ENCODE peak calls at places on chromosomes 16 and 17, in four cellular contexts. One of them, this sample, is unnamed. For H3K36me3, the result is how much of the 10 kb centered on the place peaks cover.

GRCh38 chr17:67737145-67737544 is 19.4 kb downstream of the NOL11 start:
- DNase-seq in neural progenitor cell: no peak
- DNase-seq in psoas muscle: no peak
- DNase-seq in bronchial epithelial cell: no peak
- DNase-seq in this sample: no peak

GRCh38 chr17:7912927-7913524 is 3.1 kb downstream of the RNF227 start:
- DNase-seq in neural progenitor cell: peak
- DNase-seq in psoas muscle: no peak
- DNase-seq in bronchial epithelial cell: peak
- DNase-seq in this sample: peak

GRCh38 chr17:72199256-72199655 is 78.4 kb downstream of the SOX9 start:
- DNase-seq in neural progenitor cell: no peak
- DNase-seq in psoas muscle: no peak
- DNase-seq in bronchial epithelial cell: no peak
- DNase-seq in this sample: no peak

GRCh38 chr17:19237389-19238166 is 412 bp downstream of the EPN2 start:
- DNase-seq in neural progenitor cell: peak
- DNase-seq in psoas muscle: peak
- DNase-seq in bronchial epithelial cell: peak
- DNase-seq in this sample: peak

GRCh38 chr17:44084131-44084538 is 13.6 kb downstream of the G6PC3 start:
- DNase-seq in neural progenitor cell: peak
- DNase-seq in psoas muscle: no peak
- DNase-seq in bronchial epithelial cell: no peak
- DNase-seq in this sample: peak

GRCh38 chr16:14454391-14454790 is 175.7 kb downstream of the PARN start:
- DNase-seq in neural progenitor cell: no peak
- DNase-seq in psoas muscle: no peak
- DNase-seq in bronchial epithelial cell: no peak
- DNase-seq in this sample: no peak

GRCh38 chr16:14511798-14512131 is 118.3 kb downstream of the PARN start:
- DNase-seq in neural progenitor cell: no peak
- DNase-seq in psoas muscle: no peak
- DNase-seq in bronchial epithelial cell: peak
- DNase-seq in this sample: no peak

GRCh38 chr16:48864055-48864454 is 254.1 kb upstream of the N4BP1 start:
- DNase-seq in neural progenitor cell: no peak
- DNase-seq in psoas muscle: no peak
- DNase-seq in bronchial epithelial cell: no peak
- DNase-seq in this sample: peak

GRCh38 chr17:80198144-80198661 is 21.9 kb downstream of the SGSH start:
- DNase-seq in neural progenitor cell: no peak
- DNase-seq in psoas muscle: no peak
- DNase-seq in bronchial epithelial cell: no peak
- DNase-seq in this sample: peak

GRCh38 chr17:8150194-8151119 is 1.7 kb downstream of the PER1 start:
- DNase-seq in neural progenitor cell: no peak
- DNase-seq in psoas muscle: no peak
- DNase-seq in bronchial epithelial cell: no peak
- DNase-seq in this sample: peak

GRCh38 chr17:66302761-66303626 is 581 bp downstream of the PRKCA start:
- DNase-seq in neural progenitor cell: peak
- DNase-seq in psoas muscle: peak
- DNase-seq in bronchial epithelial cell: peak
- DNase-seq in this sample: peak

GRCh38 chr17:47278561-47278960 is 24.9 kb downstream of the ITGB3 start:
- DNase-seq in neural progenitor cell: no peak
- DNase-seq in psoas muscle: no peak
- DNase-seq in bronchial epithelial cell: no peak
- DNase-seq in this sample: no peak

GRCh38 chr17:77473615-77474226 is 333.0 kb downstream of the SEC14L1 start:
- DNase-seq in neural progenitor cell: no peak
- DNase-seq in psoas muscle: no peak
- DNase-seq in bronchial epithelial cell: peak
- DNase-seq in this sample: no peak

GRCh38 chr17:78281249-78281865 is 49.9 kb downstream of the TMEM235 start:
- DNase-seq in neural progenitor cell: no peak
- DNase-seq in psoas muscle: no peak
- DNase-seq in bronchial epithelial cell: no peak
- DNase-seq in this sample: no peak

GRCh38 chr17:50607522-50607921 is 27.2 kb upstream of the ABCC3 start:
- DNase-seq in neural progenitor cell: no peak
- DNase-seq in psoas muscle: no peak
- DNase-seq in bronchial epithelial cell: no peak
- DNase-seq in this sample: no peak

GRCh38 chr17:28599311-28600184 is 723 bp upstream of the SPAG5 start:
- DNase-seq in neural progenitor cell: no peak
- DNase-seq in psoas muscle: peak
- DNase-seq in bronchial epithelial cell: peak
- DNase-seq in this sample: peak

GRCh38 chr17:29042679-29043538 is at the start of gene PIPOX:
- DNase-seq in neural progenitor cell: peak
- DNase-seq in psoas muscle: no peak
- DNase-seq in bronchial epithelial cell: peak
- DNase-seq in this sample: peak

GRCh38 chr16:16025214-16025968 is 76.0 kb downstream of the ABCC1 start:
- DNase-seq in neural progenitor cell: peak
- DNase-seq in psoas muscle: no peak
- DNase-seq in bronchial epithelial cell: peak
- DNase-seq in this sample: no peak

GRCh38 chr16:47142469-47143328 is 1.0 kb downstream of the NETO2 start:
- DNase-seq in neural progenitor cell: peak
- DNase-seq in psoas muscle: peak
- DNase-seq in bronchial epithelial cell: peak
- DNase-seq in this sample: peak

GRCh38 chr16:30698816-30699614 is at the start of gene SRCAP:
- DNase-seq in neural progenitor cell: peak
- DNase-seq in psoas muscle: peak
- DNase-seq in bronchial epithelial cell: peak
- DNase-seq in this sample: peak

GRCh38 chr17:9729034-9729650 is 62.2 kb downstream of the DHRS7C start:
- DNase-seq in neural progenitor cell: peak
- DNase-seq in psoas muscle: no peak
- DNase-seq in bronchial epithelial cell: peak
- DNase-seq in this sample: peak

GRCh38 chr17:42378597-42379594 is 9.3 kb downstream of the STAT3 start:
- DNase-seq in neural progenitor cell: no peak
- DNase-seq in psoas muscle: no peak
- DNase-seq in bronchial epithelial cell: peak
- DNase-seq in this sample: no peak

GRCh38 chr17:45883063-45883462 is 11.3 kb upstream of the MAPT start:
- DNase-seq in neural progenitor cell: no peak
- DNase-seq in psoas muscle: peak
- DNase-seq in bronchial epithelial cell: no peak
- DNase-seq in this sample: no peak

DNA sequence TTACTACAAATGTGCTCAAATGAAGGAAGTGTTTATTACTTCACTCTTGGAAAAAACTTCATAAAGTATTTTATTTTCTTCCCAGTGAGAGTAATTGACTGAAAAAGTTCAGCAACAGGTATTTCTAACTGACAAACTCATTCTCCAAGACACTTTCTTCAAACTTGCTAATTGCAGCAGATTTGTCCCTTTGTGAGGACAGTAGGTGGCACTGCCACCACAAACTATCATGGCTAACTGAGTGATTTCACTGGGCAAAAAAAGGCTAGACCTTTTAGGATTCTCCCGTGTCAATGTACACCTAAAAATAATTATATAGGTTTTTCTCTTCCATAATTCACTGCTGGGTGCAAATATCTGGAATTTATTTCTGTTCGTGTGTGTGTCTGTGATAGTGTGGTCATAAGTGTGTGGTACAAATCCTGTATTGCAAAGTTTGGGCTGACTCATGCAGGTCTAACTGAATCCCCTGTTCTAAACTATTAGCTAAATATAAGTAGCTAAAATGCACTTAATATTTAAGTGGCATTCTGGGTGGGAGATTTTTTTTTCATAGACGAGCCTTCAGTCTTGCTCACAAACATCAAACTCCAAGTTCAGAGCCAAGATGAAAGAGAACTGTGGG is 3.9 kb downstream of the HS3ST3A1 start:
- DNase-seq in neural progenitor cell: peak
- DNase-seq in psoas muscle: no peak
- DNase-seq in bronchial epithelial cell: peak
- DNase-seq in this sample: peak
- H3K4me3 ChIP-seq in neural progenitor cell: no peak
- H3K4me3 ChIP-seq in psoas muscle: no peak
- H3K4me3 ChIP-seq in bronchial epithelial cell: no peak
- H3K4me3 ChIP-seq in this sample: no peak

DNA sequence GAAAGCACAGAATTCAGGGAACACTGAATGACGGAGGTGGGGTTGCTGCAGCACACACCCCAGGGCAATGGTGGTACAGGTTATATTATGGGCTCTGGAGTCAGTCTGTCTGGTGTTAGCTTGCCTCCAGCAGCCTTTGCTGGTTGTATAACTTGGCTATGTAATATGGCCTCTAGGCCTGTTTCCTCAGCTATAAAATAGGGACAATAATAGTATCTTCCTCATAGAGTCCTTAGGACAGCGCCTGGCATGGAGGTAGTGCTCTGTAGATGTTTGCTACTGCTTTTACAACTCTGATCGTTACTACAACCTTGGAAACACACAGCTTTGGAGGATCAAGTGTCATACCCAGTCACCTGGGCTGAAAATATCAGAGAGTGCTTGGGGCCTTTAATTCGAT is 31.5 kb downstream of the GTF3C1 start:
- DNase-seq in neural progenitor cell: no peak
- DNase-seq in psoas muscle: no peak
- DNase-seq in bronchial epithelial cell: no peak
- DNase-seq in this sample: no peak
- H3K36me3 ChIP-seq in neural progenitor cell: under half
- H3K36me3 ChIP-seq in psoas muscle: under half
- H3K36me3 ChIP-seq in bronchial epithelial cell: under half
- H3K36me3 ChIP-seq in this sample: under half

GRCh38 chr16:25052530-25052929 is 37.4 kb upstream of the ARHGAP17 start:
- DNase-seq in neural progenitor cell: no peak
- DNase-seq in psoas muscle: no peak
- DNase-seq in bronchial epithelial cell: peak
- DNase-seq in this sample: no peak
- H3K4me3 ChIP-seq in neural progenitor cell: no peak
- H3K4me3 ChIP-seq in psoas muscle: peak
- H3K4me3 ChIP-seq in bronchial epithelial cell: no peak
- H3K4me3 ChIP-seq in this sample: no peak

DNA sequence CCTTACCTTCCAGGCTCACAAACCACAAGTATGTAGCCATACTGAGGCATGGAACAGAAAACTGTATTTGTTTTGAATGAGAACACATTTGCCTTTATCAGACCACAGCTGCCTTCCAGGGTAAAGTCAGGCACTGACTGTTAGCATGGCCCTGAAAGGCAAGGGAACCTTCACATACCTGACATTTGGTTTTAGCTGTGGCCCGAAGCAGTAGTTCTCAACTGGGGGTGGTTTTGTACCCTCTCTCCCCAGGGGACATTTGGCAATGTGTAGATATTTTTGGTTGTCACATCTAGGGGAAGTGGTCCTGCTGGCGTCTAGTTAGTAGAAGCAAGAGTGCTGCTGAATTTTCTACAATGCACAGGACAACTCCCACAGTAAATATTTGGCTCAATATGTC is 9.2 kb downstream of the HERPUD1 start:
- DNase-seq in neural progenitor cell: no peak
- DNase-seq in psoas muscle: no peak
- DNase-seq in bronchial epithelial cell: no peak
- DNase-seq in this sample: no peak
- H3K36me3 ChIP-seq in neural progenitor cell: under half
- H3K36me3 ChIP-seq in psoas muscle: under half
- H3K36me3 ChIP-seq in bronchial epithelial cell: under half
- H3K36me3 ChIP-seq in this sample: under half

GRCh38 chr17:1186214-1186820 is 6.5 kb upstream of the ABR start:
- DNase-seq in neural progenitor cell: no peak
- DNase-seq in psoas muscle: no peak
- DNase-seq in bronchial epithelial cell: peak
- DNase-seq in this sample: no peak
- H3K4me3 ChIP-seq in neural progenitor cell: no peak
- H3K4me3 ChIP-seq in psoas muscle: peak
- H3K4me3 ChIP-seq in bronchial epithelial cell: no peak
- H3K4me3 ChIP-seq in this sample: no peak

GRCh38 chr16:84761448-84762368 is 58.1 kb upstream of the CRISPLD2 start:
- DNase-seq in neural progenitor cell: no peak
- DNase-seq in psoas muscle: no peak
- DNase-seq in bronchial epithelial cell: no peak
- DNase-seq in this sample: no peak

GRCh38 chr16:84756830-84757229 is 57.0 kb downstream of the USP10 start:
- DNase-seq in neural progenitor cell: no peak
- DNase-seq in psoas muscle: no peak
- DNase-seq in bronchial epithelial cell: no peak
- DNase-seq in this sample: no peak

GRCh38 chr16:84759906-84760305 is 59.9 kb upstream of the CRISPLD2 start:
- DNase-seq in neural progenitor cell: no peak
- DNase-seq in psoas muscle: no peak
- DNase-seq in bronchial epithelial cell: no peak
- DNase-seq in this sample: no peak

GRCh38 chr16:84759061-84759460 is 59.3 kb downstream of the USP10 start:
- DNase-seq in neural progenitor cell: no peak
- DNase-seq in psoas muscle: no peak
- DNase-seq in bronchial epithelial cell: no peak
- DNase-seq in this sample: no peak

DNA sequence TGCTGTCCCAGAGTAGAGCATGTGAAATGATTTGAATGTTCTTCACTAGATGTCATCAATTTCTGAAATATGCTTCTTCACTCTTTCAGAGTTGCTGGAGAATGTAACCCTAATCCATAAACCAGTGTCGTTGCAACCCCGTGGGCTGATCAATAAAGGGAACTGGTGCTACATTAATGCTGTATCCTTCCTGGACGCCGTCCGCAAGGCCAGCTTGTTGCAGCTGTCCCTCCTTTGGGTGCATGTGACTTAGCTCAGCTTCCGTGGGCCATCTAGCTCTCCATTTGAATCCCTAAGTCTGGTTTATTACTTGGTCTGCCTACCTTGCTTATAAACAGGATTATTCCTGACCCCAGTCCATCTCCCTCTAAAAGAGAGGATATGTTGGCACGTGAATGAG is 58.8 kb downstream of the USP10 start:
- DNase-seq in neural progenitor cell: no peak
- DNase-seq in psoas muscle: no peak
- DNase-seq in bronchial epithelial cell: no peak
- DNase-seq in this sample: no peak
- H3K36me3 ChIP-seq in neural progenitor cell: under half
- H3K36me3 ChIP-seq in psoas muscle: under half
- H3K36me3 ChIP-seq in bronchial epithelial cell: under half
- H3K36me3 ChIP-seq in this sample: under half

GRCh38 chr17:39626171-39626670 is 531 bp upstream of the PPP1R1B start:
- DNase-seq in neural progenitor cell: no peak
- DNase-seq in psoas muscle: no peak
- DNase-seq in bronchial epithelial cell: no peak
- DNase-seq in this sample: no peak
- H3K4me3 ChIP-seq in neural progenitor cell: peak
- H3K4me3 ChIP-seq in psoas muscle: no peak
- H3K4me3 ChIP-seq in bronchial epithelial cell: no peak
- H3K4me3 ChIP-seq in this sample: peak

GRCh38 chr17:38364741-38365140 is 13.1 kb downstream of the SOCS7 start:
- DNase-seq in neural progenitor cell: no peak
- DNase-seq in psoas muscle: no peak
- DNase-seq in bronchial epithelial cell: no peak
- DNase-seq in this sample: no peak

GRCh38 chr17:38369124-38369886 is 17.7 kb downstream of the SOCS7 start:
- DNase-seq in neural progenitor cell: no peak
- DNase-seq in psoas muscle: no peak
- DNase-seq in bronchial epithelial cell: no peak
- DNase-seq in this sample: no peak
- H3K36me3 ChIP-seq in neural progenitor cell: under half
- H3K36me3 ChIP-seq in psoas muscle: under half
- H3K36me3 ChIP-seq in bronchial epithelial cell: under half
- H3K36me3 ChIP-seq in this sample: under half

GRCh38 chr17:48644910-48645557 is 18.9 kb upstream of the HOXB9 start:
- DNase-seq in neural progenitor cell: peak
- DNase-seq in psoas muscle: no peak
- DNase-seq in bronchial epithelial cell: no peak
- DNase-seq in this sample: no peak
- H3K4me3 ChIP-seq in neural progenitor cell: no peak
- H3K4me3 ChIP-seq in psoas muscle: no peak
- H3K4me3 ChIP-seq in bronchial epithelial cell: no peak
- H3K4me3 ChIP-seq in this sample: no peak

This sample was measured in H7.